ENCODE peak calls at places on chromosome 9, in four cellular contexts. One of them, this sample, is unnamed. For H3K4me1, the result is how much of the 10 kb centered on the place peaks cover.

GRCh38 chr9:137509198-137509597 is 41.0 kb downstream of the PNPLA7 start:
- DNase-seq in transverse colon: no peak
- DNase-seq in breast epithelium: no peak
- DNase-seq in psoas muscle: peak
- DNase-seq in this sample: no peak

GRCh38 chr9:109477269-109478203 is 20.6 kb downstream of the PTPN3 start:
- DNase-seq in transverse colon: peak
- DNase-seq in breast epithelium: no peak
- DNase-seq in psoas muscle: peak
- DNase-seq in this sample: peak

GRCh38 chr9:132986586-132986985 is 8.1 kb downstream of the GFI1B start:
- DNase-seq in transverse colon: no peak
- DNase-seq in breast epithelium: no peak
- DNase-seq in psoas muscle: no peak
- DNase-seq in this sample: no peak

GRCh38 chr9:36401897-36402480 is 1.9 kb upstream of the RNF38 start:
- DNase-seq in transverse colon: no peak
- DNase-seq in breast epithelium: no peak
- DNase-seq in psoas muscle: no peak
- DNase-seq in this sample: no peak

GRCh38 chr9:7172445-7173115 is 414.8 kb downstream of the KDM4C start:
- DNase-seq in transverse colon: no peak
- DNase-seq in breast epithelium: no peak
- DNase-seq in psoas muscle: no peak
- DNase-seq in this sample: no peak

GRCh38 chr9:96612105-96612965 is 7.3 kb downstream of the CDC14B start:
- DNase-seq in transverse colon: peak
- DNase-seq in breast epithelium: no peak
- DNase-seq in psoas muscle: peak
- DNase-seq in this sample: peak

GRCh38 chr9:130912932-130913598 is 16.5 kb upstream of the QRFP start:
- DNase-seq in transverse colon: no peak
- DNase-seq in breast epithelium: no peak
- DNase-seq in psoas muscle: peak
- DNase-seq in this sample: no peak

GRCh38 chr9:82127993-82128710 is 139.6 kb downstream of the SPATA31D1 start:
- DNase-seq in transverse colon: no peak
- DNase-seq in breast epithelium: no peak
- DNase-seq in psoas muscle: no peak
- DNase-seq in this sample: no peak

GRCh38 chr9:94719878-94720277 is 6.6 kb upstream of the AOPEP start:
- DNase-seq in transverse colon: no peak
- DNase-seq in breast epithelium: no peak
- DNase-seq in psoas muscle: no peak
- DNase-seq in this sample: no peak

GRCh38 chr9:119365291-119366027 is 3.8 kb downstream of the BRINP1 start:
- DNase-seq in transverse colon: no peak
- DNase-seq in breast epithelium: no peak
- DNase-seq in psoas muscle: no peak
- DNase-seq in this sample: no peak

GRCh38 chr9:126386088-126386487 is 59.5 kb downstream of the MVB12B start:
- DNase-seq in transverse colon: peak
- DNase-seq in breast epithelium: no peak
- DNase-seq in psoas muscle: no peak
- DNase-seq in this sample: no peak

GRCh38 chr9:12290166-12290869 is 402.9 kb upstream of the TYRP1 start:
- DNase-seq in transverse colon: no peak
- DNase-seq in breast epithelium: no peak
- DNase-seq in psoas muscle: peak
- DNase-seq in this sample: no peak

GRCh38 chr9:100587375-100587774 is 9.5 kb downstream of the CAVIN4 start:
- DNase-seq in transverse colon: no peak
- DNase-seq in breast epithelium: no peak
- DNase-seq in psoas muscle: no peak
- DNase-seq in this sample: no peak

GRCh38 chr9:134375011-134375390 is 48.7 kb downstream of the RXRA start:
- DNase-seq in transverse colon: no peak
- DNase-seq in breast epithelium: peak
- DNase-seq in psoas muscle: peak
- DNase-seq in this sample: no peak

GRCh38 chr9:86485359-86485758 is 131.1 kb upstream of the TUT7 start:
- DNase-seq in transverse colon: no peak
- DNase-seq in breast epithelium: no peak
- DNase-seq in psoas muscle: no peak
- DNase-seq in this sample: no peak

GRCh38 chr9:116075191-116075590 is 78.4 kb upstream of the PAPPA start:
- DNase-seq in transverse colon: no peak
- DNase-seq in breast epithelium: no peak
- DNase-seq in psoas muscle: no peak
- DNase-seq in this sample: no peak

GRCh38 chr9:20357207-20357503 is 265.1 kb downstream of the MLLT3 start:
- DNase-seq in transverse colon: no peak
- DNase-seq in breast epithelium: no peak
- DNase-seq in psoas muscle: no peak
- DNase-seq in this sample: no peak

GRCh38 chr9:79807966-79808365 is 236.2 kb downstream of the TLE4 start:
- DNase-seq in transverse colon: no peak
- DNase-seq in breast epithelium: no peak
- DNase-seq in psoas muscle: no peak
- DNase-seq in this sample: no peak

GRCh38 chr9:36286388-36286787 is 28.1 kb upstream of the GNE start:
- DNase-seq in transverse colon: no peak
- DNase-seq in breast epithelium: no peak
- DNase-seq in psoas muscle: no peak
- DNase-seq in this sample: no peak

GRCh38 chr9:131833906-131834305 is 94.0 kb upstream of the RAPGEF1 start:
- DNase-seq in transverse colon: no peak
- DNase-seq in breast epithelium: no peak
- DNase-seq in psoas muscle: peak
- DNase-seq in this sample: no peak

GRCh38 chr9:136200424-136200823 is 4.5 kb downstream of the LHX3 start:
- DNase-seq in transverse colon: no peak
- DNase-seq in breast epithelium: no peak
- DNase-seq in psoas muscle: no peak
- DNase-seq in this sample: no peak

GRCh38 chr9:85610074-85610855 is 131.5 kb downstream of the AGTPBP1 start:
- DNase-seq in transverse colon: no peak
- DNase-seq in breast epithelium: no peak
- DNase-seq in psoas muscle: no peak
- DNase-seq in this sample: no peak

GRCh38 chr9:36961568-36962360 is 72.3 kb downstream of the PAX5 start:
- DNase-seq in transverse colon: no peak
- DNase-seq in breast epithelium: no peak
- DNase-seq in psoas muscle: no peak
- DNase-seq in this sample: no peak

GRCh38 chr9:127520941-127521918 is 69.9 kb downstream of the LRSAM1 start:
- DNase-seq in transverse colon: no peak
- DNase-seq in breast epithelium: no peak
- DNase-seq in psoas muscle: no peak
- DNase-seq in this sample: no peak

GRCh38 chr9:107638922-107639321 is 149.4 kb upstream of the KLF4 start:
- DNase-seq in transverse colon: peak
- DNase-seq in breast epithelium: no peak
- DNase-seq in psoas muscle: peak
- DNase-seq in this sample: no peak

GRCh38 chr9:3879315-3879714 is 353.5 kb upstream of the RFX3 start:
- DNase-seq in transverse colon: no peak
- DNase-seq in breast epithelium: no peak
- DNase-seq in psoas muscle: peak
- DNase-seq in this sample: no peak

GRCh38 chr9:129334744-129335080 is 156.7 kb upstream of the IER5L start:
- DNase-seq in transverse colon: no peak
- DNase-seq in breast epithelium: no peak
- DNase-seq in psoas muscle: no peak
- DNase-seq in this sample: no peak
- H3K4me3 ChIP-seq in transverse colon: no peak
- H3K4me3 ChIP-seq in breast epithelium: peak
- H3K4me3 ChIP-seq in psoas muscle: no peak
- H3K4me3 ChIP-seq in this sample: no peak

GRCh38 chr9:91760906-91761305 is 189.1 kb downstream of the ROR2 start:
- DNase-seq in transverse colon: peak
- DNase-seq in breast epithelium: no peak
- DNase-seq in psoas muscle: no peak
- DNase-seq in this sample: no peak

GRCh38 chr9:91755761-91756638 is 194.0 kb downstream of the ROR2 start:
- DNase-seq in transverse colon: no peak
- DNase-seq in breast epithelium: no peak
- DNase-seq in psoas muscle: no peak
- DNase-seq in this sample: no peak

GRCh38 chr9:91757802-91758201 is 192.2 kb downstream of the ROR2 start:
- DNase-seq in transverse colon: no peak
- DNase-seq in breast epithelium: no peak
- DNase-seq in psoas muscle: no peak
- DNase-seq in this sample: no peak

GRCh38 chr9:91761362-91761761 is 188.7 kb downstream of the ROR2 start:
- DNase-seq in transverse colon: no peak
- DNase-seq in breast epithelium: no peak
- DNase-seq in psoas muscle: no peak
- DNase-seq in this sample: no peak

DNA sequence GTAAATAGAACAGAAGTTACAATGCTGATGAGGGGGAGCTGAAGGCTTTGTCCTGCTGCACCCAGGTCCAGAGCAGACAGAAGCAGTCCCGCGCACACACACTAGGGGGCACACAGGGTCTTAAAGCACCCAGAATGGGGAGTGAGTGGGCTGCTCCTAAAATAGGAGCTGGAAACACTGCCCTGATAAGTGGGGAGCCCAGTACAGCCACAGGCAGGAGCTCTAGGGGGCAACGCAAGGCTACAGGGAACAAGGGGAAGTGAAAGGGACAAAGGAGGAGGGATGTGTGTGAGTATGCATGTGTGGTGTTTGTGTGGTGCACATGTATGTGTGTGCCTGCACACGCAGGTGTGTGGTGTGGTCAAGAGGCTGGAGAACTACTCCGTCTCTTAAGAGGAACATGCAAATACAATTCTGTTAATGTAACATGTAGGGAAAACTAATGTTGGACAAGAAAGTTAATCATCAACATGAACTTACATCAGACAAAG is 191.5 kb downstream of the ROR2 start:
- DNase-seq in transverse colon: peak
- DNase-seq in breast epithelium: no peak
- DNase-seq in psoas muscle: no peak
- DNase-seq in this sample: no peak
- TF ChIP-seq CTCF in transverse colon: peak
- TF ChIP-seq CTCF in breast epithelium: no peak
- TF ChIP-seq CTCF in psoas muscle: no peak
- TF ChIP-seq CTCF in this sample: peak

GRCh38 chr9:98786750-98787510 is 9.4 kb downstream of the ANKS6 start:
- DNase-seq in transverse colon: no peak
- DNase-seq in breast epithelium: no peak
- DNase-seq in psoas muscle: no peak
- DNase-seq in this sample: no peak

GRCh38 chr9:98790601-98791146 is 5.7 kb downstream of the ANKS6 start:
- DNase-seq in transverse colon: no peak
- DNase-seq in breast epithelium: no peak
- DNase-seq in psoas muscle: no peak
- DNase-seq in this sample: no peak

GRCh38 chr9:98789765-98790600 is 6.4 kb downstream of the ANKS6 start:
- DNase-seq in transverse colon: no peak
- DNase-seq in breast epithelium: no peak
- DNase-seq in psoas muscle: no peak
- DNase-seq in this sample: no peak

GRCh38 chr9:98785333-98785933 is 10.9 kb downstream of the ANKS6 start:
- DNase-seq in transverse colon: no peak
- DNase-seq in breast epithelium: no peak
- DNase-seq in psoas muscle: no peak
- DNase-seq in this sample: peak

DNA sequence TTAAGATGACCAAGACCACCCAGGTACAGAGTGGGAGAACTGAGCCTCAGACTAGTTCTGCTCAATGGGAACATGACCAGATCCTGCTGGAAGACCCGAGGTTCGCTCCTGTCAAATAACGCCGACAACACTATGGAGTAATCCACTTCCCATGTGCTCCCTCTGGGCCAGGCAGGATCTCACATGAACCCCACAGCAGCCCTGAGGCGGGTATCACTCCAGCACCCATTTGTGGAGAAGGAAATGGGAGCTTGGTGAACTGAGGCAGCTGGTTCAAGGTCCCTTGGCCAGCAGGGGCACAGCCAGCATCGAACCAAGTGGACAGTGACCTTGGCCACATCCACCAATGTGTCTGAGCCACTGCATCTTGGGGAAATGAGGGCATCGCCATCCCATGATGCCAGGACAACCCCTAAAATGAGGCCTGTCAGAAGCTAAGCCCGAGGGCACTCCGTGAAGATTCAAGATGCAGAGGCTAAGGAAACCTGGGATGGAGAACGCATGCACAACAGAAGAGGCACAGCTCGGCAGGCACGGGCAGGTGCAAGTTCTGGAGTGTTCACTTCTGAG is 8.5 kb downstream of the ANKS6 start:
- DNase-seq in transverse colon: no peak
- DNase-seq in breast epithelium: no peak
- DNase-seq in psoas muscle: no peak
- DNase-seq in this sample: no peak
- H3K4me1 ChIP-seq in transverse colon: under half
- H3K4me1 ChIP-seq in breast epithelium: under half
- H3K4me1 ChIP-seq in psoas muscle: under half
- H3K4me1 ChIP-seq in this sample: under half

GRCh38 chr9:84216151-84216550 is 124.4 kb downstream of the SLC28A3 start:
- DNase-seq in transverse colon: no peak
- DNase-seq in breast epithelium: no peak
- DNase-seq in psoas muscle: no peak
- DNase-seq in this sample: no peak
- H3K4me3 ChIP-seq in transverse colon: no peak
- H3K4me3 ChIP-seq in breast epithelium: no peak
- H3K4me3 ChIP-seq in psoas muscle: no peak
- H3K4me3 ChIP-seq in this sample: no peak

GRCh38 chr9:89249001-89249400 is 62.0 kb upstream of the CKS2 start:
- DNase-seq in transverse colon: no peak
- DNase-seq in breast epithelium: no peak
- DNase-seq in psoas muscle: no peak
- DNase-seq in this sample: no peak

GRCh38 chr9:89243296-89244061 is 64.9 kb upstream of the SHC3 start:
- DNase-seq in transverse colon: no peak
- DNase-seq in breast epithelium: no peak
- DNase-seq in psoas muscle: no peak
- DNase-seq in this sample: peak

GRCh38 chr9:89247431-89248370 is 63.3 kb upstream of the CKS2 start:
- DNase-seq in transverse colon: no peak
- DNase-seq in breast epithelium: no peak
- DNase-seq in psoas muscle: no peak
- DNase-seq in this sample: no peak

GRCh38 chr9:89246840-89247239 is 64.2 kb upstream of the CKS2 start:
- DNase-seq in transverse colon: no peak
- DNase-seq in breast epithelium: no peak
- DNase-seq in psoas muscle: no peak
- DNase-seq in this sample: no peak
- TF ChIP-seq CTCF in transverse colon: no peak
- TF ChIP-seq CTCF in breast epithelium: no peak
- TF ChIP-seq CTCF in psoas muscle: no peak
- TF ChIP-seq CTCF in this sample: no peak

DNA sequence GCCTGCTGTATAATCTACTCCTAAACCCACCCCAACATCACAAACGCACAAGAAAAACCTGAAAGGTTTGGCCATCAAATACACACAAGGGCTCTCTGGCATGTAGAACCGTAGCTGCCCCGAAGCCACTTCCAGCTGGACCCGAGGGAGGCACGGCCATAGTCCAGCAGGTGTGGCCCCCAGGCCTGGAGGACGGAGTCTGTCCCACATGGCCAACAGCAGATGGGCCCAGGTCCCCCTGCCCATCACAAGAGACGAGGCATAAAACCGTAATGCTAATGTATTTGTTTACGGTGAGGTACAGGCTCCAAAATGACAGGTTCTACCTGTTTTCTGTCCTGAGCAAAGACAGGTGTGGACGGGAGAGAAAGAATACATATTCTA is 234.2 kb downstream of the SYK start:
- DNase-seq in transverse colon: no peak
- DNase-seq in breast epithelium: no peak
- DNase-seq in psoas muscle: no peak
- DNase-seq in this sample: no peak
- H3K4me1 ChIP-seq in transverse colon: under half
- H3K4me1 ChIP-seq in breast epithelium: under half
- H3K4me1 ChIP-seq in psoas muscle: under half
- H3K4me1 ChIP-seq in this sample: under half